ENCODE peak calls at places on chromosomes 13 and 19, in nine cellular contexts. M, J, O, A, D, N, H, Q and R are unnamed samples.

GRCh38 chr13:107866666-107867623 is 348.4 kb downstream of the LIG4 start:
- DNase-seq in O (no peak), N (peak), M (no peak), Q (peak), J (no peak), D (no peak), A (peak), H (peak), R (peak)

GRCh38 chr19:45223879-45224278 is 21.3 kb downstream of the EXOC3L2 start:
- DNase-seq in H (no peak), A (no peak), Q (peak), O (no peak), N (no peak), J (no peak), D (no peak), M (no peak), R (no peak)

GRCh38 chr13:28623782-28624706 is 34.9 kb upstream of the POMP start:
- DNase-seq in Q (no peak), A (peak), D (peak), N (no peak), H (no peak), M (no peak), J (no peak), O (no peak), R (no peak)

GRCh38 chr19:14661372-14661924 is 13.2 kb downstream of the ADGRE3 start:
- DNase-seq in D (peak), O (no peak), M (no peak), H (no peak), A (no peak), J (no peak), Q (no peak), N (no peak), R (no peak)

GRCh38 chr19:9847087-9847671 is 12.1 kb downstream of the PIN1 start:
- DNase-seq in D (peak), O (peak), M (peak), N (peak), H (peak), Q (peak), J (peak), A (peak), R (peak)

GRCh38 chr13:74889321-74889720 is 592.6 kb downstream of the TBC1D4 start:
- DNase-seq in Q (no peak), M (no peak), J (no peak), H (no peak), O (no peak), D (no peak), N (no peak), A (no peak), R (no peak)

GRCh38 chr13:40052954-40053353 is 397.5 kb downstream of the COG6 start:
- DNase-seq in D (no peak), M (no peak), Q (no peak), A (no peak), H (no peak), N (no peak), O (no peak), J (no peak), R (no peak)

GRCh38 chr19:51931921-51932320 is 4.6 kb downstream of the ZNF613 start:
- DNase-seq in H (no peak), J (no peak), M (no peak), O (no peak), Q (no peak), A (no peak), D (no peak), N (no peak), R (no peak)

GRCh38 chr13:38262211-38262610 is 87.4 kb upstream of the UFM1 start:
- DNase-seq in H (no peak), Q (no peak), D (no peak), A (no peak), M (no peak), O (no peak), N (no peak), J (no peak), R (no peak)

GRCh38 chr13:48411281-48412099 is 1.4 kb downstream of the LPAR6 start:
- DNase-seq in O (no peak), N (no peak), M (no peak), Q (no peak), D (peak), H (peak), A (no peak), J (no peak), R (no peak)

GRCh38 chr13:33639158-33639557 is 178.8 kb upstream of the RFC3 start:
- DNase-seq in N (no peak), D (peak), A (no peak), M (no peak), H (no peak), O (no peak), Q (no peak), J (peak), R (no peak)

GRCh38 chr19:46015080-46015960 is 7.5 kb downstream of the PGLYRP1 start:
- DNase-seq in O (no peak), N (peak), M (peak), A (no peak), Q (peak), H (peak), D (peak), J (no peak), R (peak)

GRCh38 chr19:51680474-51680873 is 12.7 kb upstream of the SPACA6 start:
- DNase-seq in H (no peak), J (no peak), A (no peak), M (no peak), N (no peak), Q (no peak), O (no peak), D (no peak), R (no peak)

GRCh38 chr19:46574533-46574932 is 26.6 kb upstream of the CALM3 start:
- DNase-seq in H (no peak), Q (peak), N (no peak), J (no peak), D (no peak), A (peak), O (no peak), M (no peak), R (no peak)

GRCh38 chr19:49799798-49800376 is 13.2 kb downstream of the FUZ start:
- DNase-seq in J (no peak), Q (no peak), O (no peak), M (no peak), A (no peak), D (peak), H (no peak), N (peak), R (peak)

GRCh38 chr13:101626925-101627555 is 174.6 kb downstream of the ITGBL1 start:
- DNase-seq in A (no peak), Q (no peak), M (no peak), D (peak), N (no peak), O (no peak), H (peak), J (no peak), R (no peak)

GRCh38 chr19:46115396-46116109 is 8.9 kb downstream of the IGFL3 start:
- DNase-seq in J (no peak), N (no peak), M (peak), Q (peak), H (no peak), D (peak), A (no peak), O (peak), R (no peak)

GRCh38 chr13:50684366-50684765 is 159.1 kb downstream of the DLEU7 start:
- DNase-seq in Q (no peak), H (peak), O (no peak), M (no peak), J (no peak), D (no peak), A (no peak), N (no peak), R (no peak)

GRCh38 chr19:14248578-14249011 is 42.6 kb upstream of the ADGRL1 start:
- DNase-seq in Q (peak), M (no peak), O (no peak), N (no peak), J (no peak), H (peak), A (no peak), D (no peak), R (peak)

GRCh38 chr13:109844396-109844795 is 58.0 kb upstream of the IRS2 start:
- DNase-seq in A (no peak), O (no peak), M (no peak), H (no peak), D (no peak), Q (no peak), J (no peak), N (no peak), R (no peak)

GRCh38 chr13:89468081-89468480 is 1796.9 kb downstream of the SLITRK5 start:
- DNase-seq in Q (no peak), J (no peak), H (no peak), A (no peak), N (no peak), D (no peak), M (no peak), O (no peak), R (no peak)

GRCh38 chr19:41569481-41570150 is 6.3 kb upstream of the CEACAM21 start:
- DNase-seq in Q (no peak), H (no peak), M (no peak), A (no peak), O (no peak), J (no peak), N (no peak), D (no peak), R (no peak)

GRCh38 chr13:113283904-113284303 is 13.1 kb upstream of the LAMP1 start:
- DNase-seq in Q (no peak), O (no peak), M (no peak), J (no peak), D (no peak), N (no peak), H (no peak), A (no peak), R (no peak)

GRCh38 chr13:46571189-46571901 is 18.4 kb downstream of the LRCH1 start:
- DNase-seq in N (no peak), J (peak), H (no peak), Q (no peak), O (no peak), A (no peak), M (no peak), D (no peak), R (no peak)
- TF ChIP-seq MAX in N (no peak), J (no peak), H (no peak), Q (no peak), O (no peak), A (no peak), M (no peak), D (no peak), R (no peak)

GRCh38 chr19:31913103-31913710 is 432.2 kb upstream of the ZNF507 start:
- DNase-seq in M (no peak), N (no peak), Q (no peak), H (no peak), O (no peak), D (no peak), J (no peak), A (no peak), R (no peak)
- TF ChIP-seq MAX in M (no peak), N (no peak), Q (no peak), H (no peak), O (no peak), D (no peak), J (no peak), A (no peak), R (no peak)

GRCh38 chr19:33440682-33441081 is 67.2 kb downstream of the CEBPG start:
- DNase-seq in N (no peak), O (no peak), H (no peak), Q (no peak), A (no peak), M (no peak), D (no peak), J (no peak), R (no peak)

GRCh38 chr19:33440241-33440640 is 66.7 kb downstream of the CEBPG start:
- DNase-seq in H (no peak), N (no peak), Q (no peak), A (no peak), M (no peak), O (no peak), J (no peak), D (no peak), R (no peak)

GRCh38 chr19:33442706-33443105 is 69.2 kb downstream of the CEBPG start:
- DNase-seq in H (no peak), M (no peak), J (no peak), O (no peak), Q (no peak), D (no peak), A (no peak), N (no peak), R (no peak)

GRCh38 chr19:33441828-33442227 is 68.3 kb downstream of the CEBPG start:
- DNase-seq in O (no peak), A (no peak), M (no peak), N (no peak), H (no peak), Q (no peak), J (no peak), D (no peak), R (no peak)

GRCh38 chr19:33441277-33441699 is 67.8 kb downstream of the CEBPG start:
- DNase-seq in D (peak), M (no peak), N (no peak), A (no peak), O (no peak), H (no peak), J (no peak), Q (no peak), R (no peak)
- TF ChIP-seq MAX in D (peak), M (no peak), N (no peak), A (no peak), O (no peak), H (no peak), J (no peak), Q (no peak), R (no peak)

GRCh38 chr19:56347163-56347778 is 32.6 kb upstream of the ZSCAN5A start:
- DNase-seq in Q (no peak), J (no peak), A (peak), M (no peak), D (no peak), H (no peak), O (no peak), N (no peak), R (no peak)

DNA sequence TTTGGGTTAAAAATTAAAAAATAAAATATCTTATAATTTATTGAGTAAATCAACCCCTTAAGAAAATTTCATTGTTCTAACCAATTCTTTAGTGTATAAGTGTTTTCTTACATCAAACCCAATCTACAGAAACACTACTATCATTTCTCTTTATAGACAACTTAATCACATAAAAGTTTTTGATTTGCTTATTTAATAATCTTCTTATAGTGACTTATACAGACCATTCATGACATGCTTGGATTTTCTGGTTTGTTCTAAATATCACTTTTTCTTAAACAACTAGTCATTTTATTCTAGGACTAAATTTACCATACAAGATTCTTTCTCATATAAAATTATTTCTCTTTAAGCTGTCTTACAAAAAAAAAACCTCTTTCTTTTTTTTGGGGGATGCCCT is 27.3 kb upstream of the ZSCAN5A start:
- DNase-seq in O (no peak), H (no peak), D (no peak), N (no peak), A (no peak), J (no peak), M (no peak), Q (no peak), R (no peak)
- TF ChIP-seq MAX in O (no peak), H (no peak), D (no peak), N (no peak), A (no peak), J (no peak), M (no peak), Q (no peak), R (no peak)

GRCh38 chr13:66623129-66623528 is 607.0 kb downstream of the PCDH9 start:
- DNase-seq in H (no peak), A (no peak), O (no peak), N (no peak), J (no peak), D (no peak), M (no peak), Q (no peak), R (no peak)

GRCh38 chr13:66612983-66613382 is 617.2 kb downstream of the PCDH9 start:
- DNase-seq in O (no peak), N (no peak), A (no peak), D (no peak), H (no peak), J (no peak), Q (no peak), M (no peak), R (no peak)

GRCh38 chr13:66618702-66619101 is 611.4 kb downstream of the PCDH9 start:
- DNase-seq in M (peak), O (peak), Q (peak), J (peak), D (peak), A (no peak), H (peak), N (no peak), R (no peak)

GRCh38 chr13:66617786-66618185 is 612.4 kb downstream of the PCDH9 start:
- DNase-seq in H (no peak), O (no peak), J (no peak), N (no peak), D (no peak), A (peak), M (no peak), Q (no peak), R (no peak)
- TF ChIP-seq MAX in H (no peak), O (no peak), J (no peak), N (no peak), D (no peak), A (no peak), M (no peak), Q (no peak), R (no peak)

DNA sequence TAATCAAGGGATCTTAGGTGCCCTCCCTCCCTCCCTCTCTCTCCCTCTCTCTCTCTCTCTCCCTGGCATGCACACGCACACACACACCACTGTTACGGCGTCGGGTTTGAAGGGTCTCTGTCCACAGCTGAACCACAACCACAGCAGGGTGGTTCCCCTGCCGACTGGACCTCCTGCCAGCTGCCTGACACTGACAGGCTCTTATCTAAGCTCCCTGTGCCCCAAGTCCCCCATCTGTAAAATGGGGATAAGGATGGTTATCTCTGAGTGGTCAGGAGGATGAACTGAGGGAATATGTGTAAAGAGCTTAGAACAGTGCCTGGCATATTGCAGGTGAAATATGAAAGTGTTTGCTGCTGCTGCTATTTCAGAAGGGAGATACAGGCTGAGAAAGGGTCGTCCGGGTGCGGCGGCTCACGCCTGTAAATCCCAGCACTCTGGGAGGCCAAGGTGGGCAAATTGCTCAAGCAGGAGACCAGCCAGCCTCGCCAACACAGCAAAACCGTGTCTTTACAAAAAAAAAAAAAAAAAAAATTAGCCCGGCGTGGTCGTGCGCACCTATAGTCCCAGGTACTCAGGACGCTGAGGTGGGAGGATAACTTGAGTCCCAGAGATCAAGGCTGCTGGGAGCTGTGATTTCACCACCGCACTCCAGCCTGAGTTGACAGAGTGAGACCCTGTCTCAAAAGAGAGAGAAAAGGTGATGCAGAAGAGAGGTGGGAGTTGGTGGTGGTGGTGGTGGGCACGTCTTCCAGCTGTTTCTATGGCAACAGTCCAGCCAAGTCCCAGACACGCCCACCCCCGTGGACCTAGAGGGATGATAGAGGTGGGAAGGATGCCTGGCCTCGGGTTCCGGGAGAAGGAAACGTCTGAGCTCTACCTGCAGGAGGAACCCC is 972 bp upstream of the SHISA7 start:
- DNase-seq in Q (no peak), M (no peak), J (no peak), D (no peak), A (peak), O (no peak), H (no peak), N (no peak), R (no peak)
- TF ChIP-seq MAX in Q (no peak), M (no peak), J (no peak), D (no peak), A (no peak), O (no peak), H (no peak), N (no peak), R (no peak)

GRCh38 chr19:35994868-35995654 is at the start of gene SDHAF1:
- DNase-seq in N (peak), O (peak), Q (peak), H (peak), D (peak), A (peak), J (peak), M (peak), R (peak)
- TF ChIP-seq MAX in N (peak), O (peak), Q (no peak), H (no peak), D (peak), A (peak), J (peak), M (peak), R (peak)

GRCh38 chr19:17966497-17967257 is at the start of gene KCNN1:
- DNase-seq in H (no peak), N (peak), D (no peak), J (no peak), Q (peak), A (no peak), O (no peak), M (peak), R (peak)
- TF ChIP-seq MAX in H (no peak), N (peak), D (no peak), J (no peak), Q (no peak), A (no peak), O (no peak), M (no peak), R (no peak)

GRCh38 chr13:65310663-65311328 is 1919.3 kb downstream of the PCDH9 start:
- DNase-seq in M (no peak), J (no peak), Q (no peak), O (no peak), D (no peak), A (no peak), N (no peak), H (no peak), R (no peak)

GRCh38 chr13:65302691-65303090 is 1927.4 kb downstream of the PCDH9 start:
- DNase-seq in D (no peak), N (no peak), A (no peak), H (no peak), M (no peak), O (no peak), J (no peak), Q (no peak), R (no peak)

GRCh38 chr13:65309906-65310305 is 1920.2 kb downstream of the PCDH9 start:
- DNase-seq in H (no peak), M (no peak), O (no peak), Q (no peak), D (no peak), N (no peak), J (no peak), A (no peak), R (no peak)

GRCh38 chr13:65307056-65307455 is 1923.1 kb downstream of the PCDH9 start:
- DNase-seq in O (no peak), M (no peak), H (no peak), A (no peak), N (no peak), J (no peak), Q (no peak), D (no peak), R (no peak)
- TF ChIP-seq MAX in O (no peak), M (no peak), H (no peak), A (no peak), N (no peak), J (no peak), Q (no peak), D (no peak), R (no peak)